ENCODE peak calls at places on chromosomes 7 and 10, in ten cellular contexts. V is activated T-helper 1 cell treated with anti-CD3 and anti-CD28 coated beads, Interleukin-2, amount 50 U/mL, for 16 hours; F is stimulated activated CD4-positive, alpha-beta T cell treated with anti-CD3 and anti-CD28 coated beads, Interleukin-12 subunit alpha, Interleukin-12 subunit beta, amount 100 ng/mL, for 48 hours; D is mucosa of gallbladder; G is GM12892; R is dorsolateral prefrontal cortex; P is fibroblast of the conjunctiva; W is occipital lobe; H is amniotic epithelial cell; T is body of pancreas. N is an unnamed sample.

GRCh38 chr7:40232242-40232929 is 97.6 kb downstream of the SUGCT start:
- DNase-seq in H (peak; percentile 78), V (no peak), F (no peak), W (no peak), R (no peak), T (no peak), P (peak; percentile 61), D (peak; percentile 18), G (no peak), N (peak; percentile 1)

GRCh38 chr10:34716958-34717357 is 98.1 kb downstream of the PARD3 start:
- DNase-seq in V (no peak), W (no peak), F (no peak), R (no peak), D (no peak), G (no peak), T (no peak), P (no peak), H (no peak), N (no peak)

GRCh38 chr10:97731346-97732051 is 5.4 kb upstream of the ZFYVE27 start:
- DNase-seq in T (peak; percentile 74), P (peak; percentile 67), W (peak; percentile 51), R (peak; percentile 54), V (peak; percentile 31), F (peak; percentile 33), G (no peak), H (peak; percentile 69), D (peak; percentile 75), N (peak; percentile 5)

GRCh38 chr7:8434290-8435002 is 1.0 kb downstream of the NXPH1 start:
- DNase-seq in V (no peak), W (no peak), R (no peak), F (no peak), P (no peak), H (no peak), T (no peak), G (no peak), D (no peak), N (no peak)

GRCh38 chr10:124389613-124390361 is 28.9 kb downstream of the OAT start:
- DNase-seq in T (no peak), D (no peak), G (no peak), W (no peak), R (no peak), F (no peak), V (no peak), P (no peak), H (no peak), N (no peak)

GRCh38 chr7:8232999-8233847 is 28.7 kb downstream of the ICA1 start:
- DNase-seq in R (no peak), W (no peak), V (no peak), P (no peak), G (no peak), D (no peak), T (no peak), H (peak; percentile 48), F (no peak), N (no peak)

GRCh38 chr7:30263090-30263710 is 21.2 kb upstream of the ZNRF2 start:
- DNase-seq in W (no peak), V (no peak), H (no peak), T (no peak), D (no peak), F (no peak), P (no peak), G (no peak), R (no peak), N (no peak)

GRCh38 chr10:60235001-60235400 is 154.7 kb downstream of the ANK3 start:
- DNase-seq in T (no peak), D (no peak), V (no peak), R (no peak), G (no peak), P (peak; percentile 21), W (no peak), H (peak; percentile 46), F (no peak), N (no peak)

GRCh38 chr10:51291961-51292360 is 217.7 kb downstream of the PRKG1 start:
- DNase-seq in D (no peak), G (no peak), P (peak; percentile 23), F (no peak), R (no peak), V (no peak), W (no peak), T (no peak), H (no peak), N (no peak)

GRCh38 chr7:47320296-47320695 is 261.6 kb downstream of the TNS3 start:
- DNase-seq in V (no peak), F (no peak), G (no peak), W (no peak), H (no peak), D (no peak), P (no peak), R (no peak), T (no peak), N (no peak)

GRCh38 chr7:152149363-152149762 is 123.9 kb downstream of the GALNT11 start:
- DNase-seq in P (no peak), G (no peak), D (no peak), H (no peak), V (no peak), R (no peak), F (no peak), T (no peak), W (no peak), N (no peak)

GRCh38 chr10:67788028-67788886 is 49.7 kb downstream of the DNAJC12 start:
- DNase-seq in F (peak; percentile 80), P (no peak), V (peak; percentile 60), D (peak; percentile 59), R (no peak), T (peak; percentile 76), G (peak; percentile 34), H (peak; percentile 19), W (no peak), N (no peak)

N was measured in NCI-H1930.